ENCODE peak calls at places on chromosomes 16 and 17, in eight cellular contexts. N is CD8-positive, alpha-beta T cell; U is left ventricle myocardium inferior; C is endodermal cell; I is IMR-90; V is pancreas; G is nephron progenitor cell; A is bronchial epithelial cell. Q is an unnamed sample.

GRCh38 chr17:75914643-75915265 is 10.1 kb upstream of the MRPL38 start:
- DNase-seq in N (no peak), U (no peak), C (peak; percentile 84), I (no peak), V (no peak), G (no peak), A (no peak), Q (no peak)

GRCh38 chr16:49491111-49491670 is 117.6 kb downstream of the C16orf78 start:
- DNase-seq in N (no peak), U (no peak), C (no peak), I (no peak), V (no peak), G (no peak), A (no peak), Q (no peak)

GRCh38 chr17:608911-609882 is 105.4 kb downstream of the VPS53 start:
- DNase-seq in N (no peak), U (no peak), C (no peak), I (peak; percentile 69), V (no peak), G (no peak), A (no peak), Q (peak; percentile 33)

GRCh38 chr16:77967054-77968035 is 55.0 kb upstream of the CLEC3A start:
- DNase-seq in N (no peak), U (no peak), C (peak; percentile 88), I (no peak), V (no peak), G (no peak), A (no peak), Q (no peak)

GRCh38 chr16:84150926-84151325 is 5.8 kb downstream of the DNAAF1 start:
- DNase-seq in N (no peak), U (no peak), C (no peak), I (no peak), V (no peak), G (no peak), A (no peak), Q (no peak)

GRCh38 chr17:17377071-17377487 is 73.9 kb downstream of the NT5M start:
- DNase-seq in N (no peak), U (no peak), C (no peak), I (no peak), V (no peak), G (no peak), A (no peak), Q (no peak)

GRCh38 chr17:81720267-81721071 is 8.4 kb downstream of the SLC25A10 start:
- DNase-seq in N (no peak), U (no peak), C (no peak), I (no peak), V (no peak), G (no peak), A (no peak), Q (no peak)

GRCh38 chr16:66515543-66516171 is 34.3 kb downstream of the TK2 start:
- DNase-seq in N (no peak), U (no peak), C (peak; percentile 71), I (peak; percentile 37), V (no peak), G (no peak), A (no peak), Q (no peak)

GRCh38 chr17:76097716-76098295 is 5.8 kb downstream of the EXOC7 start:
- DNase-seq in N (no peak), U (no peak), C (no peak), I (no peak), V (no peak), G (no peak), A (no peak), Q (no peak)

GRCh38 chr16:80663078-80663477 is 122.3 kb downstream of the DYNLRB2 start:
- DNase-seq in N (no peak), U (no peak), C (no peak), I (no peak), V (no peak), G (no peak), A (no peak), Q (peak; percentile 12)

GRCh38 chr16:2043296-2043979 is 4.2 kb downstream of the NTHL1 start:
- DNase-seq in N (no peak), U (no peak), C (no peak), I (no peak), V (no peak), G (no peak), A (peak; percentile 30), Q (no peak)

GRCh38 chr16:88478115-88478514 is 25.0 kb downstream of the ZFPM1 start:
- DNase-seq in N (no peak), U (no peak), C (no peak), I (no peak), V (no peak), G (no peak), A (no peak), Q (no peak)

GRCh38 chr16:54245788-54246453 is 40.7 kb downstream of the IRX3 start:
- DNase-seq in N (no peak), U (no peak), C (no peak), I (no peak), V (no peak), G (no peak), A (no peak), Q (no peak)

GRCh38 chr16:84513111-84514065 is 8.9 kb upstream of the MEAK7 start:
- DNase-seq in N (no peak), U (no peak), C (no peak), I (peak; percentile 80), V (no peak), G (no peak), A (no peak), Q (no peak)

GRCh38 chr17:16493470-16494048 is 1.6 kb upstream of the LRRC75A start:
- DNase-seq in N (no peak), U (no peak), C (no peak), I (no peak), V (no peak), G (no peak), A (no peak), Q (no peak)

GRCh38 chr16:8426569-8426968 is 163.7 kb downstream of the TMEM114 start:
- DNase-seq in N (no peak), U (no peak), C (no peak), I (no peak), V (no peak), G (no peak), A (no peak), Q (no peak)

GRCh38 chr17:48555616-48556533 is 11.0 kb upstream of the HOXB2 start:
- DNase-seq in N (no peak), U (no peak), C (peak; percentile 78), I (peak; percentile 63), V (no peak), G (peak; percentile 74), A (no peak), Q (no peak)

GRCh38 chr16:10562361-10562899 is 18.0 kb downstream of the EMP2 start:
- DNase-seq in N (no peak), U (no peak), C (no peak), I (no peak), V (no peak), G (no peak), A (no peak), Q (no peak)

GRCh38 chr16:10569629-10570028 is 10.8 kb downstream of the EMP2 start:
- DNase-seq in N (no peak), U (no peak), C (no peak), I (peak; percentile 48), V (no peak), G (no peak), A (no peak), Q (no peak)

GRCh38 chr16:10565167-10565566 is 15.2 kb downstream of the EMP2 start:
- DNase-seq in N (no peak), U (no peak), C (no peak), I (peak; percentile 18), V (no peak), G (no peak), A (no peak), Q (no peak)

GRCh38 chr16:10564591-10564990 is 15.8 kb downstream of the EMP2 start:
- DNase-seq in N (no peak), U (no peak), C (no peak), I (no peak), V (no peak), G (no peak), A (no peak), Q (no peak)

DNA sequence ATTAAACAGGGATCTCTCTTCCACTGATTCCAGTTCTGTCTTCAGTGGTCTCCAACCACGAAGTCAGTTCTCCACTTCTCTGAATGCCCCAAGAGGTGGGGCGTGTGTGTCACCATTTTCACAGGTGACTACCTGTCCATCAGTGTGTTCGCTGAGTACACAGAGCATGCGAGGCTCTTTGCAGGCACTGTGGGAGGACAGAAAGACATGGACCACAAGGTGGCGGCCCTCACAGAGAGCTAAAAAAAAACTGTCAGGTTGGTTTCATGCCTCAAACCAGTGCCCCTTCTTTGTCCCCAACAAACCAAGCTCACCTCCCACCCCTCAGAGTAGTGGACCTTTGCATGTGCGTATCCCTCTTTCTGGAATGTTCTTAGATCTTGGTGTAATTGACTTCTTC is 13.8 kb downstream of the EMP2 start:
- DNase-seq in N (no peak), U (no peak), C (peak; percentile 59), I (no peak), V (no peak), G (no peak), A (no peak), Q (no peak)
- TF ChIP-seq CTCF in N (no peak), U (no peak), C (peak; percentile 63), I (no peak), V (no peak), G (no peak), A (peak; percentile 27), Q (no peak)

DNA sequence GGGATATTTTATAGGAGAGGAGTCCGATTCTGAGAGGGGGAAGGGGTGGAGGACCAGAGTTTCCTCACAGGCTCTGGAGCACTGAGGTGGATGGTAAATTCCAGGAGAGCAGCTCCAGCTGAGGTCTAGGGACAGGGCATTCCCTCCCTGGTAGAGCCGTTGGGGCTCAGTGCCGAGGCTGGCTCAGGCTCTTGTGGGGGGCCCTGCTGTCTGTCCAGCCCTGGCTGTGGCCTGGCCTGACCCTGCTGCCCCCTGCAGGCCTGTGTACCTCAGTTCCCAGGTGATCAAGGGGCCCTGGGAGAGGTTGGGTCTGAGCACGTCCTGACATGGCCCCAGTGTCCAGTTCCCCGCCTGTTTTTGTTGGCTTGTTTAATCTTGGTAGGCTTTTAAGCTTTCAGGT is 16.8 kb downstream of the ZNF750 start:
- DNase-seq in N (no peak), U (no peak), C (peak; percentile 79), I (no peak), V (no peak), G (no peak), A (no peak), Q (no peak)
- TF ChIP-seq CTCF in N (no peak), U (peak; percentile 32), C (peak; percentile 66), I (no peak), V (no peak), G (no peak), A (peak; percentile 14), Q (peak; percentile 34)

GRCh38 chr17:14150604-14151003 is 81.3 kb downstream of the COX10 start:
- DNase-seq in N (no peak), U (no peak), C (no peak), I (no peak), V (no peak), G (no peak), A (no peak), Q (no peak)
- TF ChIP-seq CTCF in N (no peak), U (no peak), C (no peak), I (no peak), V (no peak), G (no peak), A (no peak), Q (no peak)

GRCh38 chr17:55722016-55722706 is 503 bp downstream of the TMEM100 start:
- DNase-seq in N (no peak), U (no peak), C (no peak), I (peak; percentile 27), V (no peak), G (no peak), A (peak; percentile 59), Q (no peak)
- TF ChIP-seq CTCF in N (no peak), U (no peak), C (no peak), I (no peak), V (no peak), G (no peak), A (no peak), Q (no peak)

Q was measured in GM10248.